ENCODE peak calls at places on chromosomes 11 and 22, in five cellular contexts. One of them, this sample, is unnamed.

GRCh38 chr22:45565171-45565570 is 62.5 kb downstream of the FBLN1 start:
- ATAC-seq in thoracic aorta: no peak
- ATAC-seq in naive thymus-derived CD8-positive, alpha-beta T cell: no peak
- ATAC-seq in CD4-positive, CD25-positive, alpha-beta regulatory T cell: no peak
- ATAC-seq in HCT116: no peak
- ATAC-seq in this sample: no peak

GRCh38 chr11:88404932-88405710 is 67.6 kb upstream of the CTSC start:
- ATAC-seq in thoracic aorta: no peak
- ATAC-seq in naive thymus-derived CD8-positive, alpha-beta T cell: no peak
- ATAC-seq in CD4-positive, CD25-positive, alpha-beta regulatory T cell: no peak
- ATAC-seq in HCT116: no peak
- ATAC-seq in this sample: no peak

GRCh38 chr22:42022162-42022847 is 23.7 kb downstream of the WBP2NL start:
- ATAC-seq in thoracic aorta: no peak
- ATAC-seq in naive thymus-derived CD8-positive, alpha-beta T cell: no peak
- ATAC-seq in CD4-positive, CD25-positive, alpha-beta regulatory T cell: peak; percentile 78
- ATAC-seq in HCT116: peak; percentile 49
- ATAC-seq in this sample: peak; percentile 84

GRCh38 chr22:39617342-39617741 is 46.8 kb downstream of the CACNA1I start:
- ATAC-seq in thoracic aorta: no peak
- ATAC-seq in naive thymus-derived CD8-positive, alpha-beta T cell: peak; percentile 34
- ATAC-seq in CD4-positive, CD25-positive, alpha-beta regulatory T cell: no peak
- ATAC-seq in HCT116: no peak
- ATAC-seq in this sample: no peak

GRCh38 chr11:122167100-122167499 is 51.1 kb upstream of the BLID start:
- ATAC-seq in thoracic aorta: peak; percentile 61
- ATAC-seq in naive thymus-derived CD8-positive, alpha-beta T cell: no peak
- ATAC-seq in CD4-positive, CD25-positive, alpha-beta regulatory T cell: no peak
- ATAC-seq in HCT116: peak; percentile 63
- ATAC-seq in this sample: no peak

GRCh38 chr11:45026835-45027234 is 76.2 kb upstream of the TP53I11 start:
- ATAC-seq in thoracic aorta: no peak
- ATAC-seq in naive thymus-derived CD8-positive, alpha-beta T cell: no peak
- ATAC-seq in CD4-positive, CD25-positive, alpha-beta regulatory T cell: no peak
- ATAC-seq in HCT116: no peak
- ATAC-seq in this sample: no peak

GRCh38 chr22:25057013-25057881 is 104.7 kb downstream of the KIAA1671 start:
- ATAC-seq in thoracic aorta: no peak
- ATAC-seq in naive thymus-derived CD8-positive, alpha-beta T cell: peak; percentile 60
- ATAC-seq in CD4-positive, CD25-positive, alpha-beta regulatory T cell: peak; percentile 24
- ATAC-seq in HCT116: peak; percentile 96
- ATAC-seq in this sample: no peak

GRCh38 chr22:24435861-24436351 is 8.5 kb downstream of the ADORA2A start:
- ATAC-seq in thoracic aorta: no peak
- ATAC-seq in naive thymus-derived CD8-positive, alpha-beta T cell: no peak
- ATAC-seq in CD4-positive, CD25-positive, alpha-beta regulatory T cell: no peak
- ATAC-seq in HCT116: no peak
- ATAC-seq in this sample: no peak

GRCh38 chr11:68904458-68904847 is 762 bp downstream of the IGHMBP2 start:
- ATAC-seq in thoracic aorta: peak; percentile 32
- ATAC-seq in naive thymus-derived CD8-positive, alpha-beta T cell: no peak
- ATAC-seq in CD4-positive, CD25-positive, alpha-beta regulatory T cell: no peak
- ATAC-seq in HCT116: peak; percentile 41
- ATAC-seq in this sample: peak; percentile 10

GRCh38 chr22:20965104-20965887 is 1.8 kb upstream of the AIFM3 start:
- ATAC-seq in thoracic aorta: no peak
- ATAC-seq in naive thymus-derived CD8-positive, alpha-beta T cell: peak; percentile 58
- ATAC-seq in CD4-positive, CD25-positive, alpha-beta regulatory T cell: no peak
- ATAC-seq in HCT116: no peak
- ATAC-seq in this sample: peak; percentile 9

This sample was measured in stimulated activated memory B cell treated with anti-CD40 and anti-IgM and Interleukin-4, amounts not matched to agents 10 μg/mL and 1 μg/mL and 100 μg/mL, for 72 hours.